ENCODE peak calls at places on chromosome 10, in ten cellular contexts. Y is kidney epithelial cell; P is HFF-Myc; Z is breast epithelium; I is fibroblast of mammary gland; E is right lobe of liver; V is cardiac muscle cell; C is bronchial epithelial cell; A is cardiac fibroblast; W is CD8-positive, alpha-beta T cell. D is an unnamed sample.

GRCh38 chr10:72694476-72695369 is 2.8 kb downstream of the MCU start:
- DNase-seq in Y (no peak), P (no peak), Z (no peak), I (peak; percentile 64), E (no peak), V (peak; percentile 34), C (peak; percentile 44), A (peak; percentile 68), W (no peak), D (peak; percentile 74)

GRCh38 chr10:94235470-94235869 is 127.3 kb downstream of the NOC3L start:
- DNase-seq in Y (no peak), P (no peak), Z (no peak), I (no peak), E (no peak), V (no peak), C (no peak), A (peak; percentile 18), W (no peak), D (no peak)

GRCh38 chr10:22805304-22805703 is 90.9 kb upstream of the PIP4K2A start:
- DNase-seq in Y (no peak), P (peak; percentile 43), Z (no peak), I (peak; percentile 48), E (no peak), V (no peak), C (no peak), A (peak; percentile 44), W (no peak), D (peak; percentile 57)

GRCh38 chr10:128297709-128298457 is 171.7 kb upstream of the MKI67 start:
- DNase-seq in Y (no peak), P (no peak), Z (no peak), I (no peak), E (no peak), V (peak; percentile 27), C (no peak), A (no peak), W (no peak), D (no peak)

GRCh38 chr10:73999703-74000102 is 1.8 kb downstream of the VCL start:
- DNase-seq in Y (no peak), P (no peak), Z (no peak), I (peak; percentile 46), E (no peak), V (no peak), C (peak; percentile 43), A (peak; percentile 80), W (no peak), D (peak; percentile 64)

GRCh38 chr10:26211781-26212444 is 4.7 kb upstream of the GAD2 start:
- DNase-seq in Y (no peak), P (no peak), Z (no peak), I (no peak), E (no peak), V (no peak), C (no peak), A (no peak), W (no peak), D (no peak)

GRCh38 chr10:92124524-92125168 is 166.2 kb downstream of the CPEB3 start:
- DNase-seq in Y (peak; percentile 65), P (peak; percentile 50), Z (peak; percentile 75), I (peak; percentile 95), E (peak; percentile 78), V (peak; percentile 23), C (peak; percentile 91), A (peak; percentile 95), W (no peak), D (peak; percentile 93)

GRCh38 chr10:36677170-36677768 is 448.1 kb upstream of the ANKRD30A start:
- DNase-seq in Y (no peak), P (no peak), Z (no peak), I (peak; percentile 66), E (no peak), V (no peak), C (no peak), A (peak; percentile 41), W (no peak), D (peak; percentile 77)

GRCh38 chr10:14532473-14533251 is 201.9 kb upstream of the FRMD4A start:
- DNase-seq in Y (peak; percentile 78), P (no peak), Z (no peak), I (no peak), E (no peak), V (no peak), C (peak; percentile 89), A (peak; percentile 25), W (no peak), D (no peak)

GRCh38 chr10:116080553-116080952 is 192.5 kb downstream of the GFRA1 start:
- DNase-seq in Y (peak; percentile 75), P (no peak), Z (no peak), I (peak; percentile 48), E (no peak), V (no peak), C (no peak), A (peak; percentile 1), W (no peak), D (peak; percentile 1)

GRCh38 chr10:29136401-29136800 is 152.5 kb upstream of the LYZL1 start:
- DNase-seq in Y (no peak), P (no peak), Z (no peak), I (peak; percentile 39), E (no peak), V (no peak), C (peak; percentile 20), A (peak; percentile 59), W (no peak), D (peak; percentile 72)

GRCh38 chr10:29130190-29130673 is 158.6 kb upstream of the LYZL1 start:
- DNase-seq in Y (no peak), P (no peak), Z (no peak), I (peak; percentile 30), E (no peak), V (peak; percentile 55), C (peak; percentile 59), A (peak; percentile 59), W (no peak), D (peak; percentile 75)

GRCh38 chr10:29135318-29135717 is 153.6 kb upstream of the LYZL1 start:
- DNase-seq in Y (no peak), P (no peak), Z (no peak), I (no peak), E (no peak), V (no peak), C (no peak), A (no peak), W (no peak), D (no peak)

GRCh38 chr10:29131952-29132820 is 156.7 kb upstream of the LYZL1 start:
- DNase-seq in Y (no peak), P (no peak), Z (no peak), I (peak; percentile 5), E (no peak), V (no peak), C (no peak), A (peak; percentile 65), W (no peak), D (peak; percentile 74)

DNA sequence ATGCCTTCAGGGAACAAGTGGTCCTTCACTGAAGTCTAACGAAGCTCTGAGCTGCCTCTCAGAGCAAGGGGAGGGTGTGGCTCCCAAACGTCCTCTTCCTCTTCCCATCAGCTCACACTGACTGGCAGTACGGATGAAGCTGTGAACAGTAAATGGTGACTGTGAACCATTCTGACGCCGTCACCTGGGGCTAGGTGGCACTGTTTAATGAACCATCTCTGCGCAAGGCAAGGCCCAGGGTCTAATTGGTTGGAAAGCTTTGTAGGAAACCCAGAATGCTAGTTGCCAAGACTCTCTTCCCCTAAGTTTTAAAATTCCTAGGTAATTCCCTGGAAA is 156.1 kb upstream of the LYZL1 start:
- DNase-seq in Y (no peak), P (no peak), Z (no peak), I (no peak), E (no peak), V (no peak), C (no peak), A (no peak), W (no peak), D (no peak)
- TF ChIP-seq CTCF in Y (no peak), P (no peak), Z (no peak), I (no peak), E (no peak), V (no peak), C (no peak), A (no peak), W (no peak), D (no peak)

GRCh38 chr10:95295031-95295755 is 4.4 kb upstream of the PDLIM1 start:
- DNase-seq in Y (peak; percentile 61), P (no peak), Z (peak; percentile 26), I (peak; percentile 38), E (peak; percentile 56), V (peak; percentile 39), C (peak; percentile 96), A (peak; percentile 51), W (peak; percentile 31), D (peak; percentile 75)
- H3K4me3 ChIP-seq in Y (peak overlapping the region; percentile 6), P (peak overlapping the region; percentile 28), Z (peak overlapping the region; percentile 66), I (peak overlapping the region; percentile 37), E (peak overlapping the region; percentile 46), V (no peak overlapping the region), C (peak overlapping the region; percentile 32), A (peak overlapping the region; percentile 42), W (peak overlapping the region; percentile 36), D (peak overlapping the region; percentile 56)

GRCh38 chr10:46035923-46036849 is 5.8 kb upstream of the NCOA4 start:
- DNase-seq in Y (no peak), P (no peak), Z (no peak), I (no peak), E (peak; percentile 56), V (no peak), C (peak; percentile 60), A (no peak), W (no peak), D (no peak)
- TF ChIP-seq CTCF in Y (no peak), P (no peak), Z (no peak), I (no peak), E (no peak), V (no peak), C (no peak), A (peak; percentile 13), W (no peak), D (peak; percentile 32)

GRCh38 chr10:123507298-123507697 is 158.9 kb upstream of the GPR26 start:
- DNase-seq in Y (no peak), P (no peak), Z (no peak), I (no peak), E (no peak), V (no peak), C (no peak), A (no peak), W (no peak), D (no peak)
- H3K4me3 ChIP-seq in Y (no peak overlapping the region), P (no peak overlapping the region), Z (no peak overlapping the region), I (no peak overlapping the region), E (no peak overlapping the region), V (no peak overlapping the region), C (no peak overlapping the region), A (no peak overlapping the region), W (no peak overlapping the region), D (no peak overlapping the region)